ENCODE peak calls at places on chromosomes 4 and X, in four cellular contexts. K, Q, L and R are unnamed samples.

GRCh38 chrX:54509401-54509800 is 13.4 kb upstream of the FGD1 start:
- DNase-seq in L (no peak), K (peak; percentile 40), Q (no peak), R (no peak)

GRCh38 chrX:65751511-65751910 is 84.1 kb downstream of the MSN start:
- DNase-seq in Q (no peak), L (no peak), K (no peak), R (no peak)

GRCh38 chrX:71537743-71538142 is 4.8 kb downstream of the OGT start:
- DNase-seq in L (no peak), K (no peak), Q (no peak), R (no peak)

GRCh38 chrX:94107981-94108380 is 434.0 kb downstream of the FAM133A start:
- DNase-seq in K (no peak), Q (no peak), L (no peak), R (no peak)

GRCh38 chr4:141220271-141220654 is 432 bp upstream of the ZNF330 start:
- DNase-seq in Q (no peak), K (no peak), L (no peak), R (no peak)

GRCh38 chr4:78120144-78120880 is 63.2 kb downstream of the FRAS1 start:
- DNase-seq in Q (no peak), L (no peak), K (no peak), R (no peak)

GRCh38 chrX:41276661-41277506 is 57.1 kb upstream of the DDX3X start:
- DNase-seq in L (no peak), Q (no peak), K (no peak), R (no peak)

GRCh38 chr4:168840988-168841681 is 168.9 kb downstream of the CBR4 start:
- DNase-seq in L (no peak), K (no peak), Q (no peak), R (no peak)

GRCh38 chrX:119981286-119982070 is 37.9 kb upstream of the NKAP start:
- DNase-seq in Q (no peak), K (peak; percentile 5), L (peak; percentile 67), R (peak; percentile 3)

GRCh38 chr4:57104706-57105560 is 5.3 kb downstream of the IGFBP7 start:
- DNase-seq in K (peak; percentile 30), L (no peak), Q (no peak), R (no peak)

GRCh38 chrX:45959567-45959966 is 585.7 kb downstream of the ZNF674 start:
- DNase-seq in Q (no peak), K (no peak), L (no peak), R (no peak)
- TF ChIP-seq RFX5 in Q (no peak), K (no peak), L (no peak), R (no peak)

DNA sequence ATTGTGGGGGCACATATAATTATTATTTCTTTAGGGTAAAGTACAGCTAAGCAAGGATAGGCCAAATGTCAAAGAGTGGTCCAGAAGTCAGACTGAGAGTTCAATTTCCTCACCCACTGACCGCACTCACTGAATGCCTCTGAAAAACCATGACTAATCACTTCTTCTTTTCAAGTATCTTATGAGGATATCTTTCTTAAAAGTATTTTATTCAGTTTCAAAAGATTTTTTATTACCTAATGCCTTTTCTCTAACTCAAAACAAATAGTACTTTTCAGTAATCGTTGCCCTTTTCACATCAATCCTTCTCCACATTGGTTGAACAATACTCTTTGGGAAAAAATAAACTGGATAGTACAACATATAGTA is 61.7 kb upstream of the CAMK2D start:
- DNase-seq in Q (no peak), K (peak; percentile 43), L (no peak), R (no peak)
- TF ChIP-seq RFX5 in Q (no peak), K (no peak), L (no peak), R (no peak)

GRCh38 chr4:19807505-19807904 is 444.2 kb upstream of the SLIT2 start:
- DNase-seq in K (peak; percentile 53), Q (no peak), L (no peak), R (no peak)
- TF ChIP-seq RFX5 in K (no peak), Q (no peak), L (no peak), R (no peak)

DNA sequence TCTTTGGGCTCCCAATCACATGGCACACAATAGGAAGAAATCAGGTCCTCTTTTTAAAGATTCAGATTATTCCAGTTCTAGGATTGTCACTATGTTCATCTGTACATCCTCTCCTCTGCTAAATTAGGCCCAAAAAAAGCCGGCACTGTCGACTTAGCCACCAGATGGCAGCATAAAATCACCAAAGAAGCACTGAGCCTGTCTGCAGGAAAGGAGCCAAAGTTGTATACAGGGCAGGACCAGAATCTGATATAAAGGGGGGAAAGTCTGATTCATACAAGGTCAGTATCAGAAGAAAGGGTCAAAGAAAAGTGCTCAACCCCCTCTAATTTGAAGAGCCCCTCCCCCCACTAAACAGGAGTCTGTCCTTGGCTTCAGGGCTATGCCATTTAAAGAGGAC is 292.5 kb downstream of the CHIC1 start:
- DNase-seq in L (peak; percentile 65), Q (peak; percentile 18), K (peak; percentile 70), R (peak; percentile 22)
- TF ChIP-seq RFX5 in L (no peak), Q (no peak), K (no peak), R (no peak)

DNA sequence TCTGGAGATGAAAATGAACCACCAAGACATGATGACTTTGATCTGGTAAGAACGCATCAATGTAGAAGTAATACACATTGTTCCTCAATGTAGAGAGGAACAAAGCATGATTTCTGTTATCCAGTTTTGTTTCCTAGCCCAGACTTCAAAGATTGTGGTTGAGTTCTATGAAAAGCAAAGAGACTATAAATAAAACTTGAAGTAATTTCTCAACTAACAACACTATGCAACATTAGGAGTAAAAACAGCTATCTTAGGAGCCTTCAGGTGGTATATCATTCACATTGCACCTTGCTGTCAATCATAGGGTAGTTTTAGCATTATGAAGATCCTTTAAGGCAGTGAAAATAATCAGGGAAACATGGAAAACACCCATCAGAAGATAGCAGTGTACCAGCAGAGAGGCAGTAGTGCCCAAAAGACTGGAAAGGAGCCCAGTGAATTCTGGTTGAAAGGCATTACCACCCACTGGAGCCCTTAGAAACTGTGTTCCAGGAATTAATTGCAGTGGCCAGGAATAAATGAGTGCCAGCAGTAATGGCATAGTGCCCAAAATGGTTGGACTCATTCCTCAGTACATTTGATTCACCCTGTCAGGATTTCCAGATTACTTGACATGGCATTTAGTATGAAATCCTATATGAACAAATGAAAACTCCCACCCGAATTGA is 300.7 kb upstream of the CXXC4 start:
- DNase-seq in L (no peak), Q (no peak), K (no peak), R (no peak)
- TF ChIP-seq RFX5 in L (no peak), Q (no peak), K (no peak), R (no peak)

DNA sequence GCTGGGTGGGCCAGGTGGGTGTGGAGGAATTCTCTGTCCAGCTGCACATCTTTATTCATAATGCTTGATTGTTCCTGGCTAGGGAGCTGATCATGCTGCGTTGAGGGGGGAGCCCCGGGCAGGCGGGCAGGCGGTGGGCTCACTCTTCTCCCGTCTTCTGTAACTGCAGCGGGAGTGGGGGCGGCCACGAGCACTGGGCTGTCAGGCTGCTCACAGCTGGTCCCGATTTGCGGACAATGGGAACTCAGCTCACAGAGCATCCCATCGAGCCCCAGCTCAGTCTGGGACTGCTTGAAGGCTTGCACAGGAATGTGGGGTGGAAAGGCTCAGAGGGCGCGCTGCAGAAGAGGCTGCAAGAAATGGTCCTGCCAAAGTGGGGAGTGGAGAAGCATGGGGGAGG is 63.8 kb downstream of the EFNB1 start:
- DNase-seq in Q (no peak), L (no peak), K (no peak), R (no peak)
- TF ChIP-seq RFX5 in Q (no peak), L (no peak), K (no peak), R (no peak)

GRCh38 chr4:8291701-8292387 is 22.3 kb downstream of the HTRA3 start:
- DNase-seq in Q (no peak), K (no peak), L (no peak), R (no peak)
- TF ChIP-seq RFX5 in Q (no peak), K (no peak), L (no peak), R (no peak)

DNA sequence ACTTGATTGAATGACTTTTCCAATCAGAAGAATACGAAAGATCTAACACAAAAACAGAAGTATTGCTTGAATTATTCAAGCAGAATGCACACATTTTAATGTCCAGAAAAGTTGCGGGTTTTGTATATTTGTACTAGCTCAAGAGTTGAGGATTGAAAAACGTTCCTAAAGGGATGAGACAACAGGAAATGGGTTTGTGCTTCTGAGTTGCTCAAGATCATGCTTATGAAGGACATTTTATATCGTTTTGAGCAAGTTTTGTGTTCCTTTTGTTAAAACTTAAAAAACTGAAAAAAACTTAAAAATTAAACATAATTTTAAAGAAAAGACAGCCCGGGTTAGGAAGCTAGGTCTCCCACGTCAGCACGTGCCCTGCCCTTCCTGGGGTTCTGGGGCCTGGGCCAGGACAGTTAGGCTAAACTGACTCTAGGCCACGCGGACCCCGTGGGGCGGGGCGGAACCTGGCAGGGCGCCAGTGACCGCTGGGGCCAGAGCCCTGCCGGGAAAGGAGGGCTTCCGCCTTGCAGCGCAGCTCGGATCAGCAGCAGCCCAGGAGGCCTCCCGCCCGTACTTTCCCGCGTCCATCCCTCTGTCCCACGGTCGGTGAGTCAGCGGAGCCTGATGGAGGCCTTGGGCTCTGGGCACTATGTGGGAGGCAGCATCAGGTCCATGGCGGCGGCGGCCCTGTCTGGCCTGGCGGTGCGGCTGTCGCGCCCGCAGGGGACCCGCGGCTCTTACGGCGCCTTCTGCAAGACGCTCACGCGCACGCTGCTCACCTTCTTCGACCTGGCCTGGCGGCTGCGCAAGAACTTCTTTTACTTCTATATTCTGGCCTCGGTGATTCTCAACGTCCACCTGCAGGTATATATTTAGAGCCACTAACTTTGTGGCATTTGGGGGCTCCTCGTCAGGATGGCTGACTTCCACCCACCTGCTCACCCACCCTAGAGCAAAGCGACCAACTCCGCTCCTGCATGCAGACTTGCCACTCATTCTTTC is at the start of gene SMIM10:
- DNase-seq in Q (no peak), L (peak; percentile 91), K (peak; percentile 79), R (no peak)
- TF ChIP-seq RFX5 in Q (no peak), L (no peak), K (no peak), R (no peak)

GRCh38 chrX:7147431-7147977 is at the start of gene STS:
- DNase-seq in K (peak; percentile 14), Q (no peak), L (peak; percentile 48), R (no peak)

GRCh38 chrX:7145454-7145853 is 2.1 kb upstream of the STS start:
- DNase-seq in L (no peak), Q (no peak), K (peak; percentile 34), R (no peak)

GRCh38 chrX:7146026-7146702 is 1.3 kb upstream of the STS start:
- DNase-seq in K (no peak), L (no peak), Q (no peak), R (no peak)

GRCh38 chrX:7147978-7148824 is at the start of gene PUDP:
- DNase-seq in L (peak; percentile 86), K (peak; percentile 83), Q (peak; percentile 73), R (peak; percentile 57)

DNA sequence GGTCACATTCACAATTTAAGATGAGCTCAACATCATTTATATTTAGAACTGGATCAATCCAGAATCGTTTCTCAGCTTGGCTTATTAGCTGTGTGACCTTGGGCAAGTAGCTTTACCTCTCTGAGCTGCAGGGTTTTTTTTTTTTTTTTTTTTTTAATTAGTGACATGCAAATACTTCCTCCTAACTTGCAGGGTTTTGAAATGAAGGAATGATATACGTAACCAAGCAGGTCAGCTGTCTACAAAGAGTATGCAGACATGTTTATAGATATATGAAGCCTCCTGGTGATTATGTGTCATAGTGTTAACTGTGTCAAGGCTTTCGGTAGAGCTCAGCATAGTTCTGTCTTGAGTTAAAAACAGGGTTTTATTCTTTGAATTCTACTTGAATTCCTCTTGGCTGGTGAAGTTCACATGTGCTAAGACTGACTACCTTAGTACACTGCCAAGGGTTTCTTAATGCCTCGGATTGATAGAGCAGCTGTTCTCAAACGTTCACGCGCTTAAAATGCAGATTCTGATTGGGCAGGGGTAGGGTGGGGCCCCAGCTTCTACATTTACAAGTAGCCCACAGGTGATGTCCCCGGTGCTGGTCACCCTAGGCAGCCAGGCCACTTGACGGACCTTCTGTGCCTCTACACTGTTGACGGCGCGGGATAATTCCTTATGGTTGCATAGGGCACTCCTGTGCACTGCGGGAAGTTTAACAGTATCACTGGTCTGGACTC is 645 bp upstream of the STS start:
- DNase-seq in K (no peak), Q (no peak), L (peak; percentile 43), R (no peak)
- TF ChIP-seq RFX5 in K (no peak), Q (no peak), L (no peak), R (no peak)